ENCODE peak calls at places on chromosomes 3 and 15, in four cellular contexts. X is HepG2, H is GM12878, C is K562. K is an unnamed sample.

GRCh38 chr3:152436707-152437615 is 168.2 kb downstream of the MBNL1 start:
- DNase-seq in X (no peak), H (no peak), C (no peak), K (no peak)

GRCh38 chr3:104909188-104909587 is 457.5 kb upstream of the ALCAM start:
- DNase-seq in X (no peak), H (no peak), C (no peak), K (no peak)

GRCh38 chr15:51094606-51095569 is at the start of gene TNFAIP8L3:
- DNase-seq in X (peak; percentile 7), H (no peak), C (no peak), K (peak; percentile 35)

GRCh38 chr15:39621961-39622360 is 41.1 kb downstream of the THBS1 start:
- DNase-seq in X (no peak), H (no peak), C (no peak), K (no peak)

GRCh38 chr15:77959094-77959879 is 118.2 kb downstream of the TBC1D2B start:
- DNase-seq in X (peak; percentile 48), H (peak; percentile 13), C (peak; percentile 89), K (peak; percentile 95)

GRCh38 chr3:126149960-126150515 is 30.3 kb downstream of the ALDH1L1 start:
- DNase-seq in X (no peak), H (no peak), C (no peak), K (no peak)

GRCh38 chr3:100518983-100519382 is 26.6 kb downstream of the TMEM45A start:
- DNase-seq in X (no peak), H (no peak), C (no peak), K (no peak)

GRCh38 chr3:9397911-9398714 is 698 bp downstream of the SETD5 start:
- DNase-seq in X (peak; percentile 40), H (no peak), C (peak; percentile 27), K (peak; percentile 26)

GRCh38 chr3:149620291-149621020 is 37.4 kb downstream of the WWTR1 start:
- DNase-seq in X (no peak), H (no peak), C (no peak), K (no peak)

DNA sequence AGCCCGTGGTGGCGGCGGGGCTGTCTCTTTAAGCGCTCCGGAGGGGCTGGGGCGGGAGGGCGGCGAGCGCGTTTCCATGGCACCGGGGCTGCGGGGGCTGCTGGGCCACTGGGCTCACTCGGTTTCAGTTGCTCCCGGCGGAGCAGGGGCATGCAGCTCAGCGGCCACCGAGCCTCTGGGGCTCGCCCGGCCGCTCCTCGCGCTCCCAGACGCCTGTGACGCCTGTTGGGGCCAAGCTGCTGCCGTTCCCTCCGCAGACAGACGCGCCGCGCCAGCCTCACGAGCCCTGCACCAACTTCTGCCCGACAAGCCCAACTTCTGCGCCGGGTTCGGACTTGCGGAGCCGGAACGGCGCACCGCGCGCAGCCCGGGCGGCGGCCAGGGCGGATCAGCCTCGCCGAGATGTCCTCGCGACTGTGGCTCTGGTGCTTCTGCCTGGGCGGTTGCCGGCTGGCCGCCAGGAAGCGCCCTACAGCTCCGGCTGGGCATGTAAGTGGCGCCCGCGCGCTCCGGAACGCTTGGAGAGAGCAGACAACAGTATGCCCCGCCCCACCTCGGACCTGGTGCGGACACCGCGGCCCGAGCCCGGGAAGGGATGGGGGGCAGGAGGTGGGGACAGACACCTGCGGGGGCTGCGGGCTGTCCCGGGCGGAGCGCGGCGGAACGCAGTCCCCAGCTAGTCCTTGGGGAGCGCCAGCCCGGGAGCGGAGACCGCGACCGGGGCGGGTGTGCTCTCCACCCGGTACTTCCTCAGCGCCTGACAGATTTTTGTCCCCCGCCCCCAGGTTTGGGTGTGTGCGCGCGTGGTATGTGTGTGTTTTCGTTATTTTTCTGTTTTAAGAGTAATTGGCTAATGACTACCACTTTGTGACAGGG is 154.1 kb upstream of the GOLIM4 start:
- DNase-seq in X (peak; percentile 54), H (no peak), C (peak; percentile 12), K (peak; percentile 92)
- TF ChIP-seq CREB1 in X (no peak), H (no peak), C (no peak), K (no peak)

DNA sequence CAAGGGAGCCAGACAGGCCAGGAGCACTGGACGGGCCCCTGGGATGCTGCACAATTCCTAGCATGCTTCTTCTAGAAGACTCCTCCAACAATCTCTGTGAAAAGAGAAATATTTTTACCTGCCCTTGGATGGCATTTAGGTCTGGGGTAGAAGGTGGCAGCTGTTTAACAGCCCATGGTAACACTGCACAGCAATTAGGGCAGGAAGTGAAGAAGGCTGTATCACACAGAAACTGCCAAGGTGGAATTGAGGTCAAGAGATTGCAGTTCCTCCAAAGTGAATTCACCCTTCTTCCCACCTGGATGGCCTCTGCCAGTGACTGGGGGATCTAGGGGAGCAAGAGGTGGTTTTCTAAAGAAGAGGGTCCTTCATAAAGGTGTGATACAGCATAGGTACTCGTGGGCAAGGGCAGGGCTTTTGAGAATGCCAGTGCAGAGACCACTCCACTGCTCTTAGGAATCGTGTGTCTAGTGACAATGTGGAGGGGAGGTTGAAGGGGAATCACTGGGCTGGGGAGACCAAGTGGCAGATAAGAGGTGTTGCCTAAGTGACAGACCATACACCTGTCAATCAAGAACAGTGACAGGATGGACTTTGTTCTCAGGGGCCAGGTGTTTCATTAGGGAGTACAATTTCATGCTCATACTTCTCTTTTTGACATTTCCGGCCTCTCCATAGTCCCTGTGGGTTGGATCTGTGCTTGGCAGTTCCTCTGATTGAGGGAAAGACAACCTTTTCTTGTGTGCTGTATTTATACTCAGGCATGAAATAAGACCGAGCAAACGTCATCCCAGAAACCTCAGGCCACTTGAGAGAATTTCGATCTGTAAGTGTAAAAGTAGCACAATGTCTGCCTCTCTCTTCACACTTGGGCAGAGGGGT is 83.5 kb upstream of the BCL6 start:
- DNase-seq in X (peak; percentile 64), H (peak; percentile 34), C (no peak), K (no peak)
- TF ChIP-seq NR2C2 in X (no peak), H (no peak), C (no peak), K (no peak)

DNA sequence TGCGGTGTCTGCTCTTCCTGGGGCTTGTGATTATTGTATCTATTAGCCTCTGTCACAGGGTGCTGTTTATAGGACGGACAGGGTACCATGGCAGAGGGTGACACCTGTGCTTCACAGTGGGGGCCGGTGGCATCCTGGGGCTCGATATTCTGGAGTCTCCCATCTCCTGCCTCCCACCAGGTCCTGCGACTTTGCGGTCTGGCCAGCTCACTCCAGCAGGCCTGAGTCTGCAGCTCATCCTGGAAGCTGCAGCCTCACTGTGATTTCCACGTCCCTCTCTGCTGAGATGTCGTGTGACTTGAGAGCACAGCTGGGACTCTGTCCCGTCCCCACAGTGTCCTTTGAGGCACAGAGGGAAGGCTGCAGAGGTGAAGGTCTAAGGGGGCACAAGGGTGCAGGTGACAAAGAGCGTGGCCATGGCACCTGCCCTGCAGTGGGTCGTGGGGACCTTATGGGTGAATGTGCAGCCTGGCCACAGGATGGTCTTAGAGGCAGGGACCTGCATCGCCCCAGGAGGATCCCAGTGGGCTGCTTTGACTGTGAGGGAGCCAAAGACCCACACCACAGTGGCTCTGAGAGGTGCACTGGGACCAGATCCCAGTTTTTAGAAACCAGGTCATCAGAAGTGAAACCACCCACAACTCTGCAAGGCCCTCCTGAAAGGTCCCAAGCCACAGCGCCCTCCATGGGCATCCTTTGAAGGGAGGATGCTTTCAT is 172.8 kb downstream of the KLF13 start:
- DNase-seq in X (no peak), H (no peak), C (no peak), K (no peak)
- TF ChIP-seq CREB1 in X (no peak), H (no peak), C (no peak), K (no peak)

GRCh38 chr3:114739627-114740026 is 407.5 kb downstream of the ZBTB20 start:
- DNase-seq in X (no peak), H (no peak), C (no peak), K (no peak)

GRCh38 chr3:114741066-114741465 is 406.0 kb downstream of the ZBTB20 start:
- DNase-seq in X (no peak), H (no peak), C (no peak), K (no peak)

GRCh38 chr3:114745322-114746240 is 401.5 kb downstream of the ZBTB20 start:
- DNase-seq in X (peak; percentile 91), H (no peak), C (no peak), K (no peak)

GRCh38 chr3:114746502-114746901 is 400.6 kb downstream of the ZBTB20 start:
- DNase-seq in X (no peak), H (no peak), C (no peak), K (no peak)

DNA sequence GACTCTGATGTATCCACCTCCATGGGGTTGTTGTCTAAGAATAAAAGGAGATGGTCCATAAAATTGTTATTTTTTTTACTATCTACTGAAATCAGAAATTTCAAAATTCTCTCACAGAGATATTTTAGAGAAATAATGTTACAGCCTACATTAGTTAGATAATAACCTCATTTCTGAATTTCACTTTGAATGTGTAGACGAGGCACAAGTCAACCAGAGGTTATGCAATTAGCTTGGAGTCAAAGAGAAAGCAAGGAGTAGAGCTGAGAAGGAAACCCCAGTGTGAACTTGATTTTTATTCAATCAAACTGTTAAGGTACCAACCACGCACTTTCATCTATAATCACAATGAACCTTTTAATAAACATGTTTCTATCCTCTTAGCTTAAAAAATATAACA is 403.3 kb downstream of the ZBTB20 start:
- DNase-seq in X (no peak), H (no peak), C (no peak), K (no peak)
- TF ChIP-seq NR2C2 in X (no peak), H (no peak), C (no peak), K (no peak)

DNA sequence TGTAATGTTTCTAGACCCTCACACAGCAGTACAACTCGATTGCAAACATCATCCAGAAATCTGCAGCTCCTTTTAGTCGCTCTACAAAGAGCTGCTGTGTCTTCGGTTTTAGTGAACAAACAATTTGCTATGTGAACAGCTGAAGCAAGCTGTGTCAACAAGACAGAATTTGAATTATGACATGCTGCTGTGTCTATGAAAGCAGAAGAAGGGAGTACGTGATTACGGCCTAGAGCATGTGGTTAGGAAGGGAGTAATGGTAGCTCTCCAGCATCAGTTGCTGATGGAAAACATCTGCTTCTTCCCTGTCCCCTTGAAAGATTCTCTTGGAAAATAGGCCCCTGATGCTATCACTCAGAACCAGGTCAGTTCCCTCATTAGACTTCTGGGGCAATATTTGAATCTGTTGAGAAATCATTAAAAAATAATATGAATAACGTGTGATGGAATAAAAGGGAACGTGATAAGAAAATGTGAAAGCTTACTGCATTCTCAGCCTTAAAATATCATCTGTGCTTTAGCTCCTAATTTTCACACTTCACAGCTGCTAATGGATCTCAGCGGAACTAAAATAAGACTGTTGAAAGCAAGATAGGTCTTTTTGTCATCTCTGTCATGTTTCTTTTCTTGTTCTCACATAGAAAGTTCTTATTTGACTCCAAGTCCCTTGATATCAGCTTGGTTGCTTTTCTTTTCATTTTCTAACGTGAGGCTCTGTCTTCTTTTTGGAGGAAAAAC is 891.5 kb downstream of the ROBO2 start:
- DNase-seq in X (peak; percentile 1), H (no peak), C (no peak), K (no peak)
- TF ChIP-seq CREB1 in X (no peak), H (no peak), C (no peak), K (no peak)